ENCODE peak calls at places on chromosomes 16 and 17, in seven cellular contexts. H, O, W, Y, V, B and Z are unnamed samples.

GRCh38 chr16:57384248-57385070 is 12.2 kb downstream of the CX3CL1 start:
- DNase-seq in H (no peak), O (no peak), W (no peak), Y (no peak), V (no peak), B (no peak), Z (no peak)

GRCh38 chr17:17732892-17733670 is 51.8 kb downstream of the RAI1 start:
- DNase-seq in H (no peak), O (no peak), W (peak), Y (no peak), V (peak), B (no peak), Z (no peak)

GRCh38 chr17:58083491-58084316 is 485 bp downstream of the DYNLL2 start:
- DNase-seq in H (no peak), O (no peak), W (peak), Y (no peak), V (peak), B (peak), Z (peak)

GRCh38 chr16:69423189-69423588 is 1.2 kb upstream of the CYB5B start:
- DNase-seq in H (no peak), O (no peak), W (no peak), Y (no peak), V (no peak), B (no peak), Z (no peak)

GRCh38 chr17:14205992-14206461 is 30.6 kb downstream of the CDRT15 start:
- DNase-seq in H (peak), O (no peak), W (no peak), Y (no peak), V (no peak), B (no peak), Z (peak)

GRCh38 chr16:4089251-4089810 is 26.9 kb downstream of the ADCY9 start:
- DNase-seq in H (no peak), O (no peak), W (no peak), Y (no peak), V (no peak), B (no peak), Z (no peak)

GRCh38 chr16:23140082-23140481 is 9.2 kb downstream of the USP31 start:
- DNase-seq in H (no peak), O (no peak), W (no peak), Y (no peak), V (no peak), B (no peak), Z (no peak)

GRCh38 chr16:23282508-23282907 is 19.6 kb upstream of the SCNN1B start:
- DNase-seq in H (no peak), O (no peak), W (no peak), Y (no peak), V (no peak), B (peak), Z (no peak)

GRCh38 chr16:17299790-17300189 is 171.0 kb downstream of the XYLT1 start:
- DNase-seq in H (no peak), O (no peak), W (no peak), Y (no peak), V (no peak), B (no peak), Z (no peak)

GRCh38 chr17:72206376-72206775 is 85.6 kb downstream of the SOX9 start:
- DNase-seq in H (no peak), O (no peak), W (no peak), Y (no peak), V (no peak), B (no peak), Z (no peak)

GRCh38 chr16:66357523-66357928 is 9.0 kb upstream of the CDH5 start:
- DNase-seq in H (peak), O (no peak), W (peak), Y (no peak), V (peak), B (peak), Z (peak)

GRCh38 chr17:55783684-55784245 is 32.9 kb downstream of the PCTP start:
- DNase-seq in H (no peak), O (no peak), W (peak), Y (no peak), V (no peak), B (no peak), Z (peak)

GRCh38 chr17:41836550-41837196 is 641 bp upstream of the NT5C3B start:
- DNase-seq in H (no peak), O (no peak), W (no peak), Y (no peak), V (no peak), B (no peak), Z (no peak)

GRCh38 chr17:1999557-2000251 is 25.4 kb downstream of the RTN4RL1 start:
- DNase-seq in H (no peak), O (no peak), W (peak), Y (no peak), V (peak), B (peak), Z (no peak)

GRCh38 chr17:57356722-57357391 is 100.5 kb downstream of the MSI2 start:
- DNase-seq in H (no peak), O (no peak), W (no peak), Y (no peak), V (no peak), B (peak), Z (no peak)

GRCh38 chr16:28877642-28877975 is 679 bp upstream of the ATP2A1 start:
- DNase-seq in H (no peak), O (no peak), W (no peak), Y (no peak), V (no peak), B (no peak), Z (no peak)

GRCh38 chr17:48915459-48916282 is 7.5 kb downstream of the UBE2Z start:
- DNase-seq in H (no peak), O (no peak), W (peak), Y (no peak), V (peak), B (no peak), Z (peak)

GRCh38 chr17:32283745-32284207 is 18.1 kb downstream of the RHBDL3 start:
- DNase-seq in H (no peak), O (no peak), W (peak), Y (no peak), V (peak), B (no peak), Z (no peak)

GRCh38 chr17:1188812-1189211 is 9.0 kb upstream of the ABR start:
- DNase-seq in H (no peak), O (no peak), W (peak), Y (peak), V (peak), B (no peak), Z (peak)

GRCh38 chr17:42248351-42249179 is 27.6 kb downstream of the STAT5B start:
- DNase-seq in H (no peak), O (peak), W (peak), Y (peak), V (peak), B (peak), Z (peak)

GRCh38 chr17:42843358-42843934 is 934 bp upstream of the AOC2 start:
- DNase-seq in H (peak), O (no peak), W (peak), Y (no peak), V (peak), B (peak), Z (no peak)

GRCh38 chr17:73400915-73401545 is 89.2 kb upstream of the CDC42EP4 start:
- DNase-seq in H (no peak), O (no peak), W (no peak), Y (no peak), V (peak), B (no peak), Z (no peak)

GRCh38 chr16:57899771-57900661 is 70.9 kb downstream of the CNGB1 start:
- DNase-seq in H (peak), O (no peak), W (peak), Y (peak), V (peak), B (peak), Z (peak)

GRCh38 chr17:12637015-12637414 is 28.7 kb upstream of the MYOCD start:
- DNase-seq in H (no peak), O (no peak), W (peak), Y (peak), V (peak), B (no peak), Z (no peak)

GRCh38 chr16:9195301-9195700 is 103.9 kb downstream of the HAPSTR1 start:
- DNase-seq in H (no peak), O (no peak), W (no peak), Y (no peak), V (no peak), B (no peak), Z (no peak)

GRCh38 chr17:6505425-6506142 is 50.8 kb downstream of the PITPNM3 start:
- DNase-seq in H (no peak), O (no peak), W (peak), Y (no peak), V (no peak), B (no peak), Z (peak)

GRCh38 chr16:30533146-30533522 is 1.5 kb downstream of the ZNF747 start:
- DNase-seq in H (no peak), O (no peak), W (no peak), Y (no peak), V (peak), B (no peak), Z (no peak)

GRCh38 chr16:51834131-51834530 is 683.1 kb upstream of the SALL1 start:
- DNase-seq in H (no peak), O (no peak), W (peak), Y (no peak), V (no peak), B (no peak), Z (no peak)

GRCh38 chr16:81816351-81816750 is 37.3 kb downstream of the PLCG2 start:
- DNase-seq in H (no peak), O (no peak), W (no peak), Y (no peak), V (no peak), B (no peak), Z (no peak)

GRCh38 chr17:43468746-43469544 is 14.8 kb upstream of the DHX8 start:
- DNase-seq in H (peak), O (no peak), W (peak), Y (no peak), V (peak), B (no peak), Z (peak)

GRCh38 chr16:67661101-67661661 is 421 bp downstream of the PARD6A start:
- DNase-seq in H (no peak), O (no peak), W (peak), Y (no peak), V (peak), B (peak), Z (no peak)

GRCh38 chr17:50129946-50130777 is at the start of gene SAMD14:
- DNase-seq in H (no peak), O (no peak), W (no peak), Y (no peak), V (peak), B (peak), Z (no peak)

GRCh38 chr17:74924250-74924948 is at the start of gene OTOP2:
- DNase-seq in H (no peak), O (no peak), W (no peak), Y (no peak), V (no peak), B (peak), Z (no peak)

GRCh38 chr17:74921769-74922168 is 1.3 kb downstream of the USH1G start:
- DNase-seq in H (no peak), O (no peak), W (no peak), Y (no peak), V (peak), B (no peak), Z (no peak)

GRCh38 chr17:74922172-74922571 is 883 bp downstream of the USH1G start:
- DNase-seq in H (no peak), O (no peak), W (no peak), Y (no peak), V (peak), B (no peak), Z (no peak)

GRCh38 chr17:74923538-74924249 is 379 bp upstream of the OTOP2 start:
- DNase-seq in H (no peak), O (no peak), W (peak), Y (peak), V (peak), B (peak), Z (peak)

GRCh38 chr17:74922694-74923537 is at the start of gene USH1G:
- DNase-seq in H (no peak), O (no peak), W (peak), Y (no peak), V (no peak), B (peak), Z (no peak)
- H3K4me3 ChIP-seq in H (peak), O (peak), W (peak), Y (peak), V (no peak), B (peak), Z (peak)

GRCh38 chr17:77645441-77646430 is 312.8 kb upstream of the TNRC6C start:
- DNase-seq in H (no peak), O (no peak), W (peak), Y (no peak), V (peak), B (peak), Z (no peak)

GRCh38 chr17:77647531-77647930 is 311.0 kb upstream of the TNRC6C start:
- DNase-seq in H (no peak), O (no peak), W (no peak), Y (no peak), V (no peak), B (no peak), Z (peak)

GRCh38 chr17:77654296-77654695 is 304.2 kb upstream of the TNRC6C start:
- DNase-seq in H (no peak), O (no peak), W (no peak), Y (no peak), V (peak), B (no peak), Z (no peak)

GRCh38 chr17:77651983-77652382 is 306.5 kb upstream of the TNRC6C start:
- DNase-seq in H (no peak), O (no peak), W (no peak), Y (no peak), V (no peak), B (no peak), Z (peak)

GRCh38 chr17:77649717-77650211 is 308.7 kb upstream of the TNRC6C start:
- DNase-seq in H (peak), O (no peak), W (peak), Y (no peak), V (peak), B (no peak), Z (no peak)
- TF ChIP-seq CTCF in H (no peak), O (no peak), W (no peak), Y (no peak), V (no peak), B (no peak), Z (no peak)

DNA sequence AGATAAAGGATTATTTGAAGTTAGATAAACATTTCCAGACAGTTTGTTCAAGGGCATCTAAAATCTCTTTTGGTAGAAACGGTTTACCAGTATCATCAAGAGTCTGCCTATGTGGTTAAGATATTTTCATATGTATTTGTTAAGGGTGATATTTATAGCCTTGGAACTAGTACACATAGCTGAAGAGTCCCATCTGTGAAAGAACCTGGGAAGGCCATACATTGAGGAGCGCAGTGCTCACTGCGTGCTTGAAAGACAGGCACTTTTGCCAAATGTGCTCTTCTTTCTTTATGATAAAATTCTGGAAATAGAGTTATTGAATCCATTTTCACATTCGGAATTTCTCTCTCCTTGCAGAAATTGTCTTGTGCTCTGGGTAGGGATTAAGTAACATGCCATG is 7.7 kb downstream of the IGSF6 start:
- DNase-seq in H (no peak), O (no peak), W (no peak), Y (no peak), V (no peak), B (no peak), Z (no peak)
- H3K4me3 ChIP-seq in H (no peak), O (no peak), W (no peak), Y (peak), V (no peak), B (no peak), Z (no peak)

DNA sequence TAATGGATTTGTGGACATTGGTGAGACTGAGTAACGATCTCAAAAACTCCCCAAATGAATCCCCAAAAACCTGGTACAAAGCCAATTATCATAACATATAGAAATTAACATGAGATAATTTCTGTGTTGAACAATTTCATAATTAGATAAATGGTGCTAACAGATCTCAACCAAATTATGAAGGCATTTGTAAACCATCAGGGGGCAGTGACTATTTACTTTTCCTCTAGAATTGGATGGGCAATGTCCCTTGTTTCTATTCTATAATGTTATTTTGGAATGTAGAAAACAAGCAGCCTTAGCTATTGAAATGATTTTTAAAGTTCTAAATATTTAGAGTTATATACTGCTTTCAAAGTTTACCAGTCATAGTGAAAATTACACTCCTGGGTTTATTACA is 57.8 kb downstream of the MYH10 start:
- DNase-seq in H (no peak), O (no peak), W (peak), Y (no peak), V (no peak), B (no peak), Z (no peak)
- TF ChIP-seq CTCF in H (peak), O (peak), W (peak), Y (no peak), V (peak), B (no peak), Z (no peak)